ENCODE peak calls at places on chromosomes 13 and 19, in six cellular contexts. O, U, D, W, Q and B are unnamed samples.

GRCh38 chr13:105346141-105346766 is 1189.2 kb downstream of the EFNB2 start:
- DNase-seq in D (no peak), O (no peak), U (no peak), W (no peak), Q (no peak), B (no peak)

GRCh38 chr19:42427313-42427712 is at the start of gene LIPE:
- DNase-seq in W (no peak), O (no peak), Q (no peak), U (no peak), D (no peak), B (peak; percentile 18)

GRCh38 chr19:30149300-30149699 is 207.3 kb downstream of the URI1 start:
- DNase-seq in U (no peak), W (no peak), Q (no peak), D (no peak), O (no peak), B (no peak)

GRCh38 chr19:18368504-18369222 is 17.3 kb upstream of the GDF15 start:
- DNase-seq in U (no peak), D (no peak), Q (no peak), O (peak; percentile 62), W (no peak), B (no peak)

GRCh38 chr19:13031917-13032623 is 36.8 kb downstream of the NFIX start:
- DNase-seq in O (no peak), Q (no peak), W (no peak), D (no peak), U (no peak), B (peak; percentile 26)

GRCh38 chr19:6099633-6100032 is 10.7 kb downstream of the RFX2 start:
- DNase-seq in O (no peak), U (no peak), Q (no peak), D (no peak), W (no peak), B (no peak)

GRCh38 chr13:43698743-43699142 is 88.0 kb downstream of the ENOX1 start:
- DNase-seq in O (no peak), U (no peak), W (no peak), Q (no peak), D (no peak), B (no peak)

GRCh38 chr19:2627319-2627829 is 75.1 kb downstream of the GNG7 start:
- DNase-seq in D (peak; percentile 50), Q (peak; percentile 92), O (peak; percentile 87), W (peak; percentile 80), U (peak; percentile 69), B (peak; percentile 54)

GRCh38 chr13:91277013-91277676 is 70.3 kb upstream of the MIR17HG start:
- DNase-seq in D (no peak), W (no peak), Q (no peak), O (no peak), U (no peak), B (no peak)

GRCh38 chr13:42762251-42762650 is 19.1 kb upstream of the FAM216B start:
- DNase-seq in D (no peak), O (no peak), Q (no peak), U (no peak), W (no peak), B (no peak)

GRCh38 chr13:20402881-20403280 is 122.8 kb downstream of the CRYL1 start:
- DNase-seq in O (peak; percentile 10), U (no peak), W (no peak), D (no peak), Q (no peak), B (no peak)

GRCh38 chr19:35742121-35742724 is at the start of gene IGFLR1:
- DNase-seq in U (peak; percentile 67), D (peak; percentile 86), W (no peak), Q (peak; percentile 84), O (peak; percentile 44), B (peak; percentile 53)

GRCh38 chr13:68099616-68100015 is 869.5 kb upstream of the PCDH9 start:
- DNase-seq in W (no peak), O (no peak), D (no peak), U (no peak), Q (no peak), B (no peak)

GRCh38 chr19:29329460-29330134 is 116.6 kb upstream of the UQCRFS1 start:
- DNase-seq in Q (peak; percentile 20), D (no peak), O (no peak), U (no peak), W (no peak), B (no peak)

GRCh38 chr13:21613791-21614190 is 9.8 kb upstream of the MICU2 start:
- DNase-seq in U (no peak), W (no peak), Q (no peak), D (no peak), O (no peak), B (no peak)

GRCh38 chr13:31722684-31723083 is 16.6 kb upstream of the RXFP2 start:
- DNase-seq in O (no peak), Q (no peak), D (no peak), W (no peak), U (no peak), B (no peak)

GRCh38 chr13:28533049-28533436 is 38.1 kb upstream of the FLT1 start:
- DNase-seq in Q (no peak), O (no peak), U (no peak), D (no peak), W (no peak), B (no peak)

GRCh38 chr13:99269627-99270252 is 11.6 kb upstream of the GPR18 start:
- DNase-seq in D (no peak), Q (peak; percentile 87), U (no peak), W (no peak), O (no peak), B (no peak)

GRCh38 chr19:11069451-11070009 is 19.7 kb upstream of the LDLR start:
- DNase-seq in D (no peak), Q (no peak), W (no peak), U (no peak), O (no peak), B (no peak)

GRCh38 chr13:49995535-49996165 is 1.2 kb upstream of the TRIM13 start:
- DNase-seq in W (no peak), O (no peak), Q (peak; percentile 28), D (no peak), U (no peak), B (no peak)

GRCh38 chr19:14383898-14384669 is 2.8 kb downstream of the ADGRE5 start:
- DNase-seq in D (peak; percentile 76), Q (peak; percentile 41), U (peak; percentile 60), W (no peak), O (no peak), B (peak; percentile 47)

GRCh38 chr13:107960301-107960700 is 255.0 kb downstream of the LIG4 start:
- DNase-seq in U (no peak), W (no peak), D (no peak), Q (no peak), O (no peak), B (no peak)

GRCh38 chr19:14563590-14563926 is 8.3 kb downstream of the NDUFB7 start:
- DNase-seq in Q (no peak), O (no peak), D (no peak), U (no peak), W (no peak), B (no peak)

GRCh38 chr19:47569331-47569730 is 3.6 kb downstream of the ZNF541 start:
- DNase-seq in Q (no peak), U (no peak), W (no peak), D (no peak), O (no peak), B (no peak)

GRCh38 chr13:20573636-20574035 is 6.7 kb downstream of the IFT88 start:
- DNase-seq in D (no peak), Q (no peak), U (no peak), O (no peak), W (no peak), B (no peak)

GRCh38 chr13:110831437-110832204 is 83.2 kb downstream of the ANKRD10 start:
- DNase-seq in D (no peak), Q (no peak), W (no peak), U (no peak), O (no peak), B (no peak)